ENCODE peak calls at places on chromosome 17, in four cellular contexts. B is neural progenitor cell, E is RCC 7860, T is foreskin melanocyte. L is an unnamed sample.
A peak's percentile ranks its signal among the peaks of the same experiment; 100 is the strongest.

GRCh38 chr17:77011173-77012011 is 129.4 kb upstream of the SEC14L1 start:
- DNase-seq in B (peak; percentile 61), E (no peak), T (no peak), L (peak; percentile 71)

GRCh38 chr17:80152057-80152831 is 5.3 kb upstream of the EIF4A3 start:
- DNase-seq in B (no peak), E (no peak), T (no peak), L (no peak)

GRCh38 chr17:73255671-73256181 is 6.0 kb downstream of the CPSF4L start:
- DNase-seq in B (peak; percentile 78), E (peak; percentile 76), T (no peak), L (peak; percentile 69)

GRCh38 chr17:81002409-81003361 is 11.0 kb downstream of the CHMP6 start:
- DNase-seq in B (no peak), E (peak; percentile 48), T (peak; percentile 38), L (no peak)

GRCh38 chr17:78870621-78871020 is 30.0 kb upstream of the USP36 start:
- DNase-seq in B (no peak), E (no peak), T (no peak), L (no peak)

GRCh38 chr17:4598776-4599504 is 14.6 kb downstream of the SMTNL2 start:
- DNase-seq in B (no peak), E (no peak), T (no peak), L (no peak)

GRCh38 chr17:78559024-78559423 is 18.2 kb downstream of the DNAH17 start:
- DNase-seq in B (no peak), E (no peak), T (no peak), L (no peak)

GRCh38 chr17:55161935-55162555 is 102.7 kb upstream of the HLF start:
- DNase-seq in B (no peak), E (peak; percentile 95), T (peak; percentile 74), L (no peak)

GRCh38 chr17:16351831-16352230 is 1.4 kb downstream of the CENPV start:
- DNase-seq in B (no peak), E (no peak), T (no peak), L (no peak)

GRCh38 chr17:66372182-66372581 is 69.8 kb downstream of the PRKCA start:
- DNase-seq in B (no peak), E (no peak), T (no peak), L (no peak)

GRCh38 chr17:51441431-51441830 is 181.1 kb downstream of the UTP18 start:
- DNase-seq in B (no peak), E (no peak), T (no peak), L (no peak)

GRCh38 chr17:1920948-1921351 is 91.1 kb downstream of the RPA1 start:
- DNase-seq in B (no peak), E (no peak), T (no peak), L (no peak)

GRCh38 chr17:946510-947236 is 32.9 kb downstream of the NXN start:
- DNase-seq in B (no peak), E (no peak), T (no peak), L (no peak)

GRCh38 chr17:35849469-35850348 is 19.0 kb downstream of the HEATR9 start:
- DNase-seq in B (peak; percentile 80), E (peak; percentile 36), T (peak; percentile 38), L (peak; percentile 60)

GRCh38 chr17:1532836-1533602 is 16.6 kb upstream of the INPP5K start:
- DNase-seq in B (peak; percentile 69), E (no peak), T (no peak), L (peak; percentile 61)

L was measured in WERI-Rb-1.